ENCODE peak calls at places on chromosomes 5 and 9, in seven cellular contexts. One of them, this sample, is unnamed.

GRCh38 chr9:35835766-35836165 is 6.7 kb downstream of the TMEM8B start:
- DNase-seq in A549: no peak
- DNase-seq in H1: no peak
- DNase-seq in suprapubic skin: no peak
- DNase-seq in SK-N-SH: no peak
- DNase-seq in ovary: no peak
- DNase-seq in stomach: no peak
- DNase-seq in this sample: no peak

GRCh38 chr9:30796806-30797205 is 1587.6 kb upstream of the ACO1 start:
- DNase-seq in suprapubic skin: no peak
- DNase-seq in ovary: no peak
- DNase-seq in H1: no peak
- DNase-seq in A549: no peak
- DNase-seq in SK-N-SH: no peak
- DNase-seq in stomach: no peak
- DNase-seq in this sample: no peak

GRCh38 chr5:149166128-149166527 is 24.8 kb downstream of the ABLIM3 start:
- DNase-seq in SK-N-SH: no peak
- DNase-seq in ovary: no peak
- DNase-seq in stomach: no peak
- DNase-seq in H1: no peak
- DNase-seq in A549: no peak
- DNase-seq in suprapubic skin: no peak
- DNase-seq in this sample: peak; percentile 70

GRCh38 chr5:31027726-31028125 is 165.8 kb upstream of the CDH6 start:
- DNase-seq in A549: peak; percentile 20
- DNase-seq in ovary: no peak
- DNase-seq in stomach: no peak
- DNase-seq in H1: no peak
- DNase-seq in SK-N-SH: no peak
- DNase-seq in suprapubic skin: no peak
- DNase-seq in this sample: no peak

GRCh38 chr5:179146277-179146676 is 86.1 kb downstream of the ZNF354C start:
- DNase-seq in SK-N-SH: no peak
- DNase-seq in ovary: no peak
- DNase-seq in H1: no peak
- DNase-seq in stomach: no peak
- DNase-seq in suprapubic skin: no peak
- DNase-seq in A549: no peak
- DNase-seq in this sample: no peak

GRCh38 chr5:104223885-104224773 is 661.5 kb upstream of the NUDT12 start:
- DNase-seq in SK-N-SH: no peak
- DNase-seq in ovary: no peak
- DNase-seq in A549: no peak
- DNase-seq in suprapubic skin: no peak
- DNase-seq in stomach: no peak
- DNase-seq in H1: no peak
- DNase-seq in this sample: no peak

GRCh38 chr5:68884144-68884754 is 209.6 kb upstream of the SLC30A5 start:
- DNase-seq in suprapubic skin: no peak
- DNase-seq in H1: no peak
- DNase-seq in stomach: no peak
- DNase-seq in SK-N-SH: no peak
- DNase-seq in ovary: no peak
- DNase-seq in A549: no peak
- DNase-seq in this sample: no peak

GRCh38 chr9:14271078-14271673 is 42.8 kb downstream of the NFIB start:
- DNase-seq in stomach: peak; percentile 56
- DNase-seq in H1: no peak
- DNase-seq in suprapubic skin: no peak
- DNase-seq in A549: peak; percentile 17
- DNase-seq in ovary: peak; percentile 85
- DNase-seq in SK-N-SH: peak; percentile 59
- DNase-seq in this sample: no peak

GRCh38 chr9:110179734-110180133 is 28.2 kb downstream of the C9orf152 start:
- DNase-seq in SK-N-SH: no peak
- DNase-seq in suprapubic skin: no peak
- DNase-seq in H1: no peak
- DNase-seq in stomach: no peak
- DNase-seq in A549: peak; percentile 56
- DNase-seq in ovary: no peak
- DNase-seq in this sample: no peak

GRCh38 chr9:84216151-84216550 is 124.4 kb downstream of the SLC28A3 start:
- DNase-seq in SK-N-SH: no peak
- DNase-seq in suprapubic skin: no peak
- DNase-seq in stomach: no peak
- DNase-seq in H1: no peak
- DNase-seq in ovary: no peak
- DNase-seq in A549: no peak
- DNase-seq in this sample: no peak

GRCh38 chr9:135615666-135616620 is 23.4 kb downstream of the GLT6D1 start:
- DNase-seq in H1: no peak
- DNase-seq in suprapubic skin: no peak
- DNase-seq in A549: no peak
- DNase-seq in stomach: no peak
- DNase-seq in SK-N-SH: peak; percentile 57
- DNase-seq in ovary: no peak
- DNase-seq in this sample: peak; percentile 86

GRCh38 chr5:150077996-150078801 is 8.2 kb downstream of the CSF1R start:
- DNase-seq in ovary: no peak
- DNase-seq in stomach: peak; percentile 17
- DNase-seq in H1: no peak
- DNase-seq in suprapubic skin: peak; percentile 49
- DNase-seq in A549: no peak
- DNase-seq in SK-N-SH: peak; percentile 7
- DNase-seq in this sample: no peak

GRCh38 chr5:32309766-32310165 is 3.0 kb downstream of the MTMR12 start:
- DNase-seq in suprapubic skin: no peak
- DNase-seq in ovary: no peak
- DNase-seq in SK-N-SH: no peak
- DNase-seq in stomach: no peak
- DNase-seq in A549: no peak
- DNase-seq in H1: no peak
- DNase-seq in this sample: no peak

GRCh38 chr5:65483474-65484346 is 2.0 kb upstream of the ADAMTS6 start:
- DNase-seq in ovary: no peak
- DNase-seq in suprapubic skin: no peak
- DNase-seq in H1: no peak
- DNase-seq in stomach: no peak
- DNase-seq in A549: peak; percentile 63
- DNase-seq in SK-N-SH: peak; percentile 66
- DNase-seq in this sample: no peak
- H3K4me3 ChIP-seq in ovary: peak overlapping the region; percentile 58
- H3K4me3 ChIP-seq in suprapubic skin: peak overlapping the region; percentile 58
- H3K4me3 ChIP-seq in H1: no peak overlapping the region
- H3K4me3 ChIP-seq in stomach: peak overlapping the region; percentile 58
- H3K4me3 ChIP-seq in A549: peak overlapping the region; percentile 65
- H3K4me3 ChIP-seq in SK-N-SH: peak overlapping the region; percentile 74
- H3K4me3 ChIP-seq in this sample: peak overlapping the region; percentile 69

GRCh38 chr5:54655761-54656160 is 138.2 kb downstream of the SNX18 start:
- DNase-seq in ovary: no peak
- DNase-seq in H1: no peak
- DNase-seq in suprapubic skin: no peak
- DNase-seq in A549: no peak
- DNase-seq in SK-N-SH: no peak
- DNase-seq in stomach: no peak
- DNase-seq in this sample: no peak

GRCh38 chr5:54649041-54649504 is 131.5 kb downstream of the SNX18 start:
- DNase-seq in H1: no peak
- DNase-seq in suprapubic skin: no peak
- DNase-seq in SK-N-SH: no peak
- DNase-seq in A549: no peak
- DNase-seq in stomach: no peak
- DNase-seq in ovary: no peak
- DNase-seq in this sample: no peak

GRCh38 chr5:54655266-54655665 is 137.7 kb downstream of the SNX18 start:
- DNase-seq in A549: no peak
- DNase-seq in stomach: no peak
- DNase-seq in H1: no peak
- DNase-seq in suprapubic skin: no peak
- DNase-seq in ovary: no peak
- DNase-seq in SK-N-SH: no peak
- DNase-seq in this sample: no peak

GRCh38 chr5:54654211-54654610 is 136.7 kb downstream of the SNX18 start:
- DNase-seq in suprapubic skin: no peak
- DNase-seq in H1: no peak
- DNase-seq in A549: no peak
- DNase-seq in SK-N-SH: no peak
- DNase-seq in ovary: no peak
- DNase-seq in stomach: no peak
- DNase-seq in this sample: no peak

DNA sequence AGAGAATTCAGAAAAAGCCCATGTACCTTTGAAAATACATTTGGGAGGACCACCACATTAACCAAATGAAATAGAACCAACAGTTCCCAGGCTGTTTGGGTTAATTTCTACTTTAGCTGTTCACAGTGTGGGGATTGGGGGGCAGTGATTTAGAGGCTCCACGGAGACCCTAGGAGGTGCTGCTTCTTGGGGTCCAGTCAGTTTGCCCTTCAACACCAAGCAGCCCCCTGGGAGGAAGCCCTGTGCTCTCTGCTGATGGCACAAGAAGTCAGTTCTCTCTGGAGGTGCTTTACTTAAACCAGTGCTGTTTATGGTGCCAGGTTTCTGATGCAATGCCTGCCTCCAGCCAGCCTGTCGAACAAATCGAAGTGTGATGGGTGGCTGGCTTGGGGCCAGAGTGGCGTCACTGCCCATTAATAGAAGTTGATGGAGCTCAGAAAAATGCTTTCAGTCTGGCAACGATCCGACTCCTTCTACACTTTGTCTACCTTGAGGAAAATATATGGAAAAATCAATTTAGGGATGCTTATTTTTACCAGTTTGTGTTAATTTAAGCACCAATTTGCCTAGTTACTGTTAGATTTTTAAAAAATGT is 134.0 kb downstream of the SNX18 start:
- DNase-seq in suprapubic skin: peak; percentile 86
- DNase-seq in SK-N-SH: peak; percentile 17
- DNase-seq in H1: no peak
- DNase-seq in stomach: peak; percentile 79
- DNase-seq in ovary: peak; percentile 56
- DNase-seq in A549: no peak
- DNase-seq in this sample: no peak
- TF ChIP-seq EP300 in suprapubic skin: no peak
- TF ChIP-seq EP300 in SK-N-SH: no peak
- TF ChIP-seq EP300 in H1: no peak
- TF ChIP-seq EP300 in stomach: no peak
- TF ChIP-seq EP300 in ovary: no peak
- TF ChIP-seq EP300 in A549: no peak
- TF ChIP-seq EP300 in this sample: no peak

GRCh38 chr9:137164370-137165249 is 5.2 kb downstream of the LRRC26 start:
- DNase-seq in SK-N-SH: no peak
- DNase-seq in stomach: no peak
- DNase-seq in H1: no peak
- DNase-seq in ovary: no peak
- DNase-seq in A549: no peak
- DNase-seq in suprapubic skin: no peak
- DNase-seq in this sample: no peak

GRCh38 chr9:137162505-137163100 is 7.2 kb downstream of the LRRC26 start:
- DNase-seq in H1: no peak
- DNase-seq in ovary: no peak
- DNase-seq in suprapubic skin: no peak
- DNase-seq in stomach: peak; percentile 71
- DNase-seq in SK-N-SH: no peak
- DNase-seq in A549: peak; percentile 64
- DNase-seq in this sample: no peak

GRCh38 chr9:137163805-137164204 is 6.0 kb downstream of the LRRC26 start:
- DNase-seq in H1: no peak
- DNase-seq in stomach: no peak
- DNase-seq in suprapubic skin: no peak
- DNase-seq in ovary: no peak
- DNase-seq in SK-N-SH: no peak
- DNase-seq in A549: no peak
- DNase-seq in this sample: no peak

GRCh38 chr9:137161558-137162483 is 8.0 kb downstream of the LRRC26 start:
- DNase-seq in SK-N-SH: peak; percentile 82
- DNase-seq in A549: peak; percentile 43
- DNase-seq in suprapubic skin: no peak
- DNase-seq in ovary: no peak
- DNase-seq in stomach: no peak
- DNase-seq in H1: no peak
- DNase-seq in this sample: no peak

GRCh38 chr9:137163101-137163661 is 6.7 kb downstream of the LRRC26 start:
- DNase-seq in H1: no peak
- DNase-seq in SK-N-SH: no peak
- DNase-seq in A549: peak; percentile 78
- DNase-seq in suprapubic skin: no peak
- DNase-seq in ovary: no peak
- DNase-seq in stomach: no peak
- DNase-seq in this sample: no peak
- H3K4me3 ChIP-seq in H1: peak overlapping the region; percentile 32
- H3K4me3 ChIP-seq in SK-N-SH: no peak overlapping the region
- H3K4me3 ChIP-seq in A549: peak overlapping the region; percentile 38
- H3K4me3 ChIP-seq in suprapubic skin: peak overlapping the region; percentile 22
- H3K4me3 ChIP-seq in ovary: no peak overlapping the region
- H3K4me3 ChIP-seq in stomach: peak overlapping the region; percentile 28
- H3K4me3 ChIP-seq in this sample: peak overlapping the region; percentile 28

GRCh38 chr9:33619666-33620404 is 95.8 kb downstream of the ANKRD18B start:
- DNase-seq in H1: no peak
- DNase-seq in A549: peak; percentile 88
- DNase-seq in stomach: no peak
- DNase-seq in suprapubic skin: no peak
- DNase-seq in SK-N-SH: no peak
- DNase-seq in ovary: no peak
- DNase-seq in this sample: no peak
- TF ChIP-seq EP300 in H1: no peak
- TF ChIP-seq EP300 in A549: no peak
- TF ChIP-seq EP300 in stomach: no peak
- TF ChIP-seq EP300 in suprapubic skin: no peak
- TF ChIP-seq EP300 in SK-N-SH: no peak
- TF ChIP-seq EP300 in ovary: no peak
- TF ChIP-seq EP300 in this sample: no peak

GRCh38 chr5:132075719-132076077 is 2.1 kb downstream of the CSF2 start:
- DNase-seq in SK-N-SH: no peak
- DNase-seq in A549: no peak
- DNase-seq in ovary: no peak
- DNase-seq in stomach: no peak
- DNase-seq in H1: no peak
- DNase-seq in suprapubic skin: no peak
- DNase-seq in this sample: no peak
- H3K4me3 ChIP-seq in SK-N-SH: no peak overlapping the region
- H3K4me3 ChIP-seq in A549: no peak overlapping the region
- H3K4me3 ChIP-seq in ovary: no peak overlapping the region
- H3K4me3 ChIP-seq in stomach: no peak overlapping the region
- H3K4me3 ChIP-seq in H1: no peak overlapping the region
- H3K4me3 ChIP-seq in suprapubic skin: no peak overlapping the region
- H3K4me3 ChIP-seq in this sample: no peak overlapping the region